ENCODE peak calls at places on chromosome 16, in seven cellular contexts. X, S, E, I, K, N and L are unnamed samples. For H3K27me3, the result is how much of the 10 kb centered on the place peaks cover.

GRCh38 chr16:83898463-83899271 is at the start of gene MLYCD:
- DNase-seq in X (no peak), S (peak), E (peak), I (peak), K (peak), N (peak), L (no peak)

GRCh38 chr16:70337814-70338213 is 8.9 kb upstream of the DDX19A start:
- DNase-seq in X (no peak), S (no peak), E (no peak), I (no peak), K (no peak), N (no peak), L (no peak)

GRCh38 chr16:55842369-55843104 is 9.6 kb upstream of the CES1 start:
- DNase-seq in X (peak), S (peak), E (no peak), I (no peak), K (peak), N (peak), L (no peak)

GRCh38 chr16:77213542-77214108 is 14.4 kb downstream of the SYCE1L start:
- DNase-seq in X (peak), S (no peak), E (no peak), I (no peak), K (peak), N (peak), L (peak)

GRCh38 chr16:1752853-1753252 is 18.5 kb downstream of the NME3 start:
- DNase-seq in X (no peak), S (no peak), E (no peak), I (no peak), K (no peak), N (no peak), L (no peak)

GRCh38 chr16:284204-285120 is 1.5 kb downstream of the PDIA2 start:
- DNase-seq in X (no peak), S (no peak), E (no peak), I (no peak), K (no peak), N (no peak), L (no peak)

GRCh38 chr16:30769379-30770089 is 7.4 kb downstream of the RNF40 start:
- DNase-seq in X (no peak), S (no peak), E (no peak), I (peak), K (no peak), N (no peak), L (no peak)

GRCh38 chr16:49608801-49609200 is 235.2 kb downstream of the C16orf78 start:
- DNase-seq in X (peak), S (peak), E (no peak), I (no peak), K (peak), N (peak), L (no peak)

GRCh38 chr16:73022534-73022933 is 25.4 kb downstream of the ZFHX3 start:
- DNase-seq in X (no peak), S (no peak), E (no peak), I (no peak), K (no peak), N (no peak), L (no peak)

GRCh38 chr16:47881574-47881973 is 274.2 kb downstream of the ABCC12 start:
- DNase-seq in X (no peak), S (no peak), E (no peak), I (no peak), K (no peak), N (no peak), L (no peak)

GRCh38 chr16:68434654-68435210 is 13.6 kb downstream of the SMPD3 start:
- DNase-seq in X (no peak), S (no peak), E (peak), I (no peak), K (no peak), N (no peak), L (no peak)

GRCh38 chr16:27802664-27803450 is 252.9 kb downstream of the KATNIP start:
- DNase-seq in X (no peak), S (no peak), E (no peak), I (no peak), K (no peak), N (no peak), L (no peak)
- H3K27me3 ChIP-seq in X (under half), S (under half), E (under half), I (under half), K (under half), N (under half), L (under half)

GRCh38 chr16:3327514-3327913 is 22.2 kb downstream of the ZNF75A start:
- DNase-seq in X (no peak), S (no peak), E (no peak), I (no peak), K (no peak), N (no peak), L (no peak)
- H3K4me3 ChIP-seq in X (no peak), S (no peak), E (no peak), I (no peak), K (no peak), N (no peak), L (no peak)

GRCh38 chr16:50841081-50841886 is 99.4 kb downstream of the CYLD start:
- DNase-seq in X (no peak), S (no peak), E (no peak), I (no peak), K (peak), N (no peak), L (no peak)
- H3K27me3 ChIP-seq in X (under half), S (under half), E (under half), I (under half), K (under half), N (under half), L (under half)

GRCh38 chr16:12900599-12901203 is 697 bp upstream of the SHISA9 start:
- DNase-seq in X (no peak), S (peak), E (no peak), I (no peak), K (no peak), N (no peak), L (no peak)
- H3K4me3 ChIP-seq in X (no peak), S (no peak), E (no peak), I (no peak), K (peak), N (no peak), L (peak)

DNA sequence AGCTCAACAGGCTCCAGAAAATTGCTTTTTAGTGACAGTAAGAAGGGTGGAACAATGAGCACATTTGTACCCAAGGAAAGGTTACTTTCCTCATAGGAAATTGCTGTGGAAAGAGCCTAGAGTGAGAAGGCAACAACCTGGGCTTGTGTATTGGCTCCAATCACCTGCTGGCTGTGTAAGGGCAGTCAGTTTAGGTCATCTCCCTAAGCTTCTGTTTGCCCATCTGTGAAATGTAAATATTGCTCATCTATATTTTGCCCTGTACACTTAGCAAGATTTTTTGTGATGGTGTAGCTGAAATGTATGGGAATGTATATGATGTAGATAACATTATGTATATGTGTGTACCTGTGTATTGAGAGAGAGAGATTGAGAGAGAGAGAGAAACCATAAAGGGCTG is 225.2 kb upstream of the MPHOSPH6 start:
- DNase-seq in X (no peak), S (no peak), E (no peak), I (no peak), K (no peak), N (no peak), L (no peak)
- H3K27me3 ChIP-seq in X (under half), S (under half), E (under half), I (under half), K (under half), N (under half), L (under half)

GRCh38 chr16:19288872-19289799 is 3.6 kb downstream of the CLEC19A start:
- DNase-seq in X (no peak), S (no peak), E (no peak), I (no peak), K (no peak), N (no peak), L (no peak)
- H3K4me3 ChIP-seq in X (no peak), S (no peak), E (no peak), I (no peak), K (no peak), N (no peak), L (no peak)

DNA sequence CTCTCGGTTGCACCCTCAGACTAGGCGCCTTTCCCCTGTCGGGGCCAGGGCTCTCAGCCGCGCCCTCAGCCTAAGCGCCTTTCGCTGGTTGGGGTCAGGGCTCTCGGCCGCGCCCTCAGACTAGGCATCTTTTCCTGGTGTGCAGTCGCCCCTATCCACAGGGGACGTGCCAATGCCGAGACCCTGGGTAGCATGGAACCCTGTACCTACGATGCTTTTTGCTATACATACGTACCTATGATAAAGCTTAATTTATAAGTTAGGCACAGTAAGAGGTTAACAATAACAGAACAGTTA is 9.1 kb downstream of the ACSF3 start:
- DNase-seq in X (no peak), S (no peak), E (no peak), I (no peak), K (no peak), N (no peak), L (no peak)
- H3K27me3 ChIP-seq in X (under half), S (under half), E (under half), I (under half), K (under half), N (under half), L (under half)

GRCh38 chr16:85460983-85461813 is 151.9 kb upstream of the GSE1 start:
- DNase-seq in X (peak), S (peak), E (no peak), I (no peak), K (peak), N (peak), L (no peak)
- H3K4me3 ChIP-seq in X (no peak), S (peak), E (no peak), I (no peak), K (no peak), N (no peak), L (no peak)

GRCh38 chr16:66921758-66922450 is 3.2 kb upstream of the CDH16 start:
- DNase-seq in X (no peak), S (no peak), E (no peak), I (no peak), K (no peak), N (no peak), L (no peak)
- H3K27me3 ChIP-seq in X (under half), S (under half), E (under half), I (under half), K (under half), N (under half), L (under half)